ENCODE peak calls at places on chromosomes 16 and 17, in five cellular contexts. One of them, this sample, is unnamed. For H3K9me3, the result is how much of the 10 kb centered on the place peaks cover.

GRCh38 chr17:57463103-57463885 is 207.0 kb downstream of the MSI2 start:
- DNase-seq in GM12878: peak
- DNase-seq in stomach: no peak
- DNase-seq in tibial nerve: no peak
- DNase-seq in sigmoid colon: no peak
- DNase-seq in this sample: no peak

GRCh38 chr17:62807812-62808575 is at the start of gene MARCHF10:
- DNase-seq in GM12878: no peak
- DNase-seq in stomach: peak
- DNase-seq in tibial nerve: no peak
- DNase-seq in sigmoid colon: no peak
- DNase-seq in this sample: no peak

GRCh38 chr16:56450275-56450889 is 750 bp downstream of the NUDT21 start:
- DNase-seq in GM12878: no peak
- DNase-seq in stomach: no peak
- DNase-seq in tibial nerve: no peak
- DNase-seq in sigmoid colon: no peak
- DNase-seq in this sample: no peak

GRCh38 chr16:72602499-72602898 is 430.5 kb upstream of the PMFBP1 start:
- DNase-seq in GM12878: no peak
- DNase-seq in stomach: no peak
- DNase-seq in tibial nerve: no peak
- DNase-seq in sigmoid colon: no peak
- DNase-seq in this sample: no peak

GRCh38 chr16:31148281-31148728 is 1.6 kb downstream of the PRSS36 start:
- DNase-seq in GM12878: no peak
- DNase-seq in stomach: peak
- DNase-seq in tibial nerve: no peak
- DNase-seq in sigmoid colon: no peak
- DNase-seq in this sample: no peak

GRCh38 chr16:81778861-81779539 is at the start of gene PLCG2:
- DNase-seq in GM12878: no peak
- DNase-seq in stomach: peak
- DNase-seq in tibial nerve: no peak
- DNase-seq in sigmoid colon: peak
- DNase-seq in this sample: no peak

GRCh38 chr17:31510273-31511175 is 119.0 kb downstream of the RAB11FIP4 start:
- DNase-seq in GM12878: no peak
- DNase-seq in stomach: no peak
- DNase-seq in tibial nerve: no peak
- DNase-seq in sigmoid colon: no peak
- DNase-seq in this sample: no peak

GRCh38 chr16:27315333-27316037 is 1.7 kb downstream of the IL4R start:
- DNase-seq in GM12878: no peak
- DNase-seq in stomach: peak
- DNase-seq in tibial nerve: peak
- DNase-seq in sigmoid colon: peak
- DNase-seq in this sample: peak

GRCh38 chr17:57955183-57955952 is at the start of gene CUEDC1:
- DNase-seq in GM12878: no peak
- DNase-seq in stomach: peak
- DNase-seq in tibial nerve: peak
- DNase-seq in sigmoid colon: peak
- DNase-seq in this sample: peak

GRCh38 chr17:5788266-5788900 is 204.1 kb upstream of the NLRP1 start:
- DNase-seq in GM12878: no peak
- DNase-seq in stomach: no peak
- DNase-seq in tibial nerve: no peak
- DNase-seq in sigmoid colon: no peak
- DNase-seq in this sample: no peak

GRCh38 chr17:42527932-42528331 is 8.1 kb upstream of the NAGLU start:
- DNase-seq in GM12878: no peak
- DNase-seq in stomach: no peak
- DNase-seq in tibial nerve: no peak
- DNase-seq in sigmoid colon: peak
- DNase-seq in this sample: no peak

GRCh38 chr17:42529054-42529453 is 7.0 kb upstream of the NAGLU start:
- DNase-seq in GM12878: no peak
- DNase-seq in stomach: no peak
- DNase-seq in tibial nerve: no peak
- DNase-seq in sigmoid colon: no peak
- DNase-seq in this sample: no peak

GRCh38 chr17:42535400-42536047 is 517 bp upstream of the NAGLU start:
- DNase-seq in GM12878: no peak
- DNase-seq in stomach: no peak
- DNase-seq in tibial nerve: no peak
- DNase-seq in sigmoid colon: no peak
- DNase-seq in this sample: no peak

GRCh38 chr17:42531455-42532354 is 4.3 kb upstream of the NAGLU start:
- DNase-seq in GM12878: no peak
- DNase-seq in stomach: peak
- DNase-seq in tibial nerve: no peak
- DNase-seq in sigmoid colon: peak
- DNase-seq in this sample: no peak

DNA sequence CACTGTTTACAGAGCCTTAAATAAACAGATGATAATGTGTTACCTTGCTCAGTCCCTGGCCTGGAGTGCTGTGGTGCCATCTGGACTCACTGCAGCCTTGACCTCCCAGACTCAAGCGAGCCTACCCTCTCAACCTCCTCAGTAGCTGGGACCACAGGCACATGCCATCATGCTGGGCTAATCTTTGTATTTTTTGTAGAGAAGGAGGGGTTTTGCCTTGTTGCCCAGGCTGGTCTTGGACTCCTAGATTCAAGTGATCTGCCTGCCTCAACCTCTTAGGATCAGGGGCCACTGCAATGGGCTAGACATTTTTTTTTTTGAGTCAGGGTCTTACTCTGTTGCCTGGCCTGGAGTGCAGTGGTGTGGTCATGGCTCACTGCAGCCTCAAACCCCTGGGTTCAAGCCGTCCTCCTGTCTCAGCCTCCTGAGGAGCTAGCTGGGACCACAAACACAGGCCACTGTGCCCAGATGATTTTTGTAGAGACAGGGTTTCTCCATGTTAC is 5.0 kb upstream of the NAGLU start:
- DNase-seq in GM12878: no peak
- DNase-seq in stomach: no peak
- DNase-seq in tibial nerve: no peak
- DNase-seq in sigmoid colon: no peak
- DNase-seq in this sample: no peak
- TF ChIP-seq EP300 in GM12878: no peak
- TF ChIP-seq EP300 in stomach: no peak
- TF ChIP-seq EP300 in tibial nerve: no peak
- TF ChIP-seq EP300 in sigmoid colon: no peak
- TF ChIP-seq EP300 in this sample: no peak

DNA sequence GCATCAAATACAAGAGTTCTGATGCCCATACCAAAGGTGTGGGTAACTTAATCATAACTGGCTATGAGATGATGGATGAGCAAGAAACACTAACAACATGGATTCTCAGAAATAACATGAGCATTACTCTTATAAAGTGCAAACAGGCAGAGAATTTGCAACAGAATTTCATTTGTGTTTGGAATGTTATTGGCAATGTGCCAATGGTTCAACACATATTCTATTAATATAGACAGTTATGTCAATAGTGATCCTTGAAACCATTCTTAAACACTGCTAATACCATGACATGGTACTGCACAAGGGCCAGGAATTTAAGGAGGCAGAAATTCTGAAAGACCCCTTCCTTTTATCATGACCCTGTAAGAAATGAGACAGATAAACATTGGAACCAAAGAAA is 217.1 kb upstream of the WSB1 start:
- DNase-seq in GM12878: no peak
- DNase-seq in stomach: no peak
- DNase-seq in tibial nerve: no peak
- DNase-seq in sigmoid colon: no peak
- DNase-seq in this sample: no peak
- H3K9me3 ChIP-seq in GM12878: under half
- H3K9me3 ChIP-seq in stomach: under half
- H3K9me3 ChIP-seq in tibial nerve: under half
- H3K9me3 ChIP-seq in sigmoid colon: under half
- H3K9me3 ChIP-seq in this sample: under half

GRCh38 chr17:67491009-67491677 is 114.1 kb downstream of the PITPNC1 start:
- DNase-seq in GM12878: no peak
- DNase-seq in stomach: peak
- DNase-seq in tibial nerve: peak
- DNase-seq in sigmoid colon: peak
- DNase-seq in this sample: peak
- TF ChIP-seq EP300 in GM12878: no peak
- TF ChIP-seq EP300 in stomach: peak
- TF ChIP-seq EP300 in tibial nerve: peak
- TF ChIP-seq EP300 in sigmoid colon: peak
- TF ChIP-seq EP300 in this sample: peak

GRCh38 chr17:78138204-78139060 is 7.8 kb upstream of the C17orf99 start:
- DNase-seq in GM12878: no peak
- DNase-seq in stomach: no peak
- DNase-seq in tibial nerve: no peak
- DNase-seq in sigmoid colon: no peak
- DNase-seq in this sample: no peak
- H3K9me3 ChIP-seq in GM12878: under half
- H3K9me3 ChIP-seq in stomach: under half
- H3K9me3 ChIP-seq in tibial nerve: under half
- H3K9me3 ChIP-seq in sigmoid colon: under half
- H3K9me3 ChIP-seq in this sample: under half